ENCODE peak calls at places on chromosomes 7 and 10, in nine cellular contexts. One of them, this sample, is unnamed.

GRCh38 chr10:89342219-89342966 is 14.6 kb downstream of the IFIT3 start:
- DNase-seq in activated CD4-positive, CD25-positive, alpha-beta regulatory T cell: no peak
- DNase-seq in activated gamma-delta T cell treated with Interleukin-2 at 50 U/mL for 16 hours: no peak
- DNase-seq in cardiac muscle cell: peak
- DNase-seq in osteocyte: no peak
- DNase-seq in GM12892: no peak
- DNase-seq in EL: peak
- DNase-seq in pancreas: no peak
- DNase-seq in DMS53: no peak
- DNase-seq in this sample: no peak

GRCh38 chr7:112481337-112481736 is 546 bp downstream of the LSMEM1 start:
- DNase-seq in activated CD4-positive, CD25-positive, alpha-beta regulatory T cell: no peak
- DNase-seq in activated gamma-delta T cell treated with Interleukin-2 at 50 U/mL for 16 hours: no peak
- DNase-seq in cardiac muscle cell: no peak
- DNase-seq in osteocyte: no peak
- DNase-seq in GM12892: no peak
- DNase-seq in EL: peak
- DNase-seq in pancreas: no peak
- DNase-seq in DMS53: no peak
- DNase-seq in this sample: no peak

GRCh38 chr10:29734980-29735627 is 100.3 kb upstream of the SVIL start:
- DNase-seq in activated CD4-positive, CD25-positive, alpha-beta regulatory T cell: no peak
- DNase-seq in activated gamma-delta T cell treated with Interleukin-2 at 50 U/mL for 16 hours: peak
- DNase-seq in cardiac muscle cell: peak
- DNase-seq in osteocyte: peak
- DNase-seq in GM12892: peak
- DNase-seq in EL: peak
- DNase-seq in pancreas: peak
- DNase-seq in DMS53: peak
- DNase-seq in this sample: peak

GRCh38 chr7:140902305-140902953 is 22.3 kb downstream of the BRAF start:
- DNase-seq in activated CD4-positive, CD25-positive, alpha-beta regulatory T cell: no peak
- DNase-seq in activated gamma-delta T cell treated with Interleukin-2 at 50 U/mL for 16 hours: no peak
- DNase-seq in cardiac muscle cell: no peak
- DNase-seq in osteocyte: no peak
- DNase-seq in GM12892: no peak
- DNase-seq in EL: no peak
- DNase-seq in pancreas: no peak
- DNase-seq in DMS53: no peak
- DNase-seq in this sample: no peak

GRCh38 chr7:81789406-81790139 is 19.7 kb upstream of the HGF start:
- DNase-seq in activated CD4-positive, CD25-positive, alpha-beta regulatory T cell: no peak
- DNase-seq in activated gamma-delta T cell treated with Interleukin-2 at 50 U/mL for 16 hours: no peak
- DNase-seq in cardiac muscle cell: peak
- DNase-seq in osteocyte: no peak
- DNase-seq in GM12892: no peak
- DNase-seq in EL: no peak
- DNase-seq in pancreas: no peak
- DNase-seq in DMS53: no peak
- DNase-seq in this sample: no peak

GRCh38 chr10:44965651-44966097 is 6.1 kb downstream of the RASSF4 start:
- DNase-seq in activated CD4-positive, CD25-positive, alpha-beta regulatory T cell: no peak
- DNase-seq in activated gamma-delta T cell treated with Interleukin-2 at 50 U/mL for 16 hours: no peak
- DNase-seq in cardiac muscle cell: no peak
- DNase-seq in osteocyte: no peak
- DNase-seq in GM12892: no peak
- DNase-seq in EL: no peak
- DNase-seq in pancreas: no peak
- DNase-seq in DMS53: no peak
- DNase-seq in this sample: no peak

GRCh38 chr7:106205621-106206222 is 79.1 kb downstream of the NAMPT start:
- DNase-seq in activated CD4-positive, CD25-positive, alpha-beta regulatory T cell: no peak
- DNase-seq in activated gamma-delta T cell treated with Interleukin-2 at 50 U/mL for 16 hours: no peak
- DNase-seq in cardiac muscle cell: peak
- DNase-seq in osteocyte: no peak
- DNase-seq in GM12892: no peak
- DNase-seq in EL: peak
- DNase-seq in pancreas: no peak
- DNase-seq in DMS53: peak
- DNase-seq in this sample: no peak

GRCh38 chr7:561631-562393 is 42.2 kb upstream of the PDGFA start:
- DNase-seq in activated CD4-positive, CD25-positive, alpha-beta regulatory T cell: no peak
- DNase-seq in activated gamma-delta T cell treated with Interleukin-2 at 50 U/mL for 16 hours: no peak
- DNase-seq in cardiac muscle cell: no peak
- DNase-seq in osteocyte: no peak
- DNase-seq in GM12892: no peak
- DNase-seq in EL: no peak
- DNase-seq in pancreas: peak
- DNase-seq in DMS53: no peak
- DNase-seq in this sample: peak

GRCh38 chr7:130149575-130150139 is 55.5 kb downstream of the TMEM209 start:
- DNase-seq in activated CD4-positive, CD25-positive, alpha-beta regulatory T cell: no peak
- DNase-seq in activated gamma-delta T cell treated with Interleukin-2 at 50 U/mL for 16 hours: no peak
- DNase-seq in cardiac muscle cell: no peak
- DNase-seq in osteocyte: peak
- DNase-seq in GM12892: no peak
- DNase-seq in EL: no peak
- DNase-seq in pancreas: peak
- DNase-seq in DMS53: peak
- DNase-seq in this sample: peak

GRCh38 chr10:133022784-133023115 is 65.0 kb upstream of the ADGRA1 start:
- DNase-seq in activated CD4-positive, CD25-positive, alpha-beta regulatory T cell: no peak
- DNase-seq in activated gamma-delta T cell treated with Interleukin-2 at 50 U/mL for 16 hours: no peak
- DNase-seq in cardiac muscle cell: peak
- DNase-seq in osteocyte: no peak
- DNase-seq in GM12892: no peak
- DNase-seq in EL: no peak
- DNase-seq in pancreas: no peak
- DNase-seq in DMS53: no peak
- DNase-seq in this sample: no peak

GRCh38 chr7:18064242-18064838 is 36.7 kb upstream of the PRPS1L1 start:
- DNase-seq in activated CD4-positive, CD25-positive, alpha-beta regulatory T cell: no peak
- DNase-seq in activated gamma-delta T cell treated with Interleukin-2 at 50 U/mL for 16 hours: no peak
- DNase-seq in cardiac muscle cell: peak
- DNase-seq in osteocyte: no peak
- DNase-seq in GM12892: no peak
- DNase-seq in EL: peak
- DNase-seq in pancreas: no peak
- DNase-seq in DMS53: peak
- DNase-seq in this sample: no peak

GRCh38 chr7:28732037-28732869 is 225.9 kb downstream of the TRIL start:
- DNase-seq in activated CD4-positive, CD25-positive, alpha-beta regulatory T cell: no peak
- DNase-seq in activated gamma-delta T cell treated with Interleukin-2 at 50 U/mL for 16 hours: no peak
- DNase-seq in cardiac muscle cell: peak
- DNase-seq in osteocyte: peak
- DNase-seq in GM12892: no peak
- DNase-seq in EL: peak
- DNase-seq in pancreas: no peak
- DNase-seq in DMS53: peak
- DNase-seq in this sample: no peak

GRCh38 chr7:74480861-74481417 is 27.2 kb downstream of the GTF2IRD1 start:
- DNase-seq in activated CD4-positive, CD25-positive, alpha-beta regulatory T cell: no peak
- DNase-seq in activated gamma-delta T cell treated with Interleukin-2 at 50 U/mL for 16 hours: no peak
- DNase-seq in cardiac muscle cell: peak
- DNase-seq in osteocyte: peak
- DNase-seq in GM12892: no peak
- DNase-seq in EL: peak
- DNase-seq in pancreas: peak
- DNase-seq in DMS53: no peak
- DNase-seq in this sample: peak

GRCh38 chr7:76383089-76383944 is 24.5 kb upstream of the YWHAG start:
- DNase-seq in activated CD4-positive, CD25-positive, alpha-beta regulatory T cell: no peak
- DNase-seq in activated gamma-delta T cell treated with Interleukin-2 at 50 U/mL for 16 hours: no peak
- DNase-seq in cardiac muscle cell: peak
- DNase-seq in osteocyte: no peak
- DNase-seq in GM12892: no peak
- DNase-seq in EL: no peak
- DNase-seq in pancreas: no peak
- DNase-seq in DMS53: peak
- DNase-seq in this sample: no peak

GRCh38 chr7:82098410-82098809 is 328.6 kb upstream of the HGF start:
- DNase-seq in activated CD4-positive, CD25-positive, alpha-beta regulatory T cell: no peak
- DNase-seq in activated gamma-delta T cell treated with Interleukin-2 at 50 U/mL for 16 hours: no peak
- DNase-seq in cardiac muscle cell: no peak
- DNase-seq in osteocyte: no peak
- DNase-seq in GM12892: no peak
- DNase-seq in EL: no peak
- DNase-seq in pancreas: no peak
- DNase-seq in DMS53: peak
- DNase-seq in this sample: no peak

GRCh38 chr10:116978906-116979305 is 26.1 kb downstream of the SHTN1 start:
- DNase-seq in activated CD4-positive, CD25-positive, alpha-beta regulatory T cell: no peak
- DNase-seq in activated gamma-delta T cell treated with Interleukin-2 at 50 U/mL for 16 hours: no peak
- DNase-seq in cardiac muscle cell: no peak
- DNase-seq in osteocyte: no peak
- DNase-seq in GM12892: no peak
- DNase-seq in EL: no peak
- DNase-seq in pancreas: no peak
- DNase-seq in DMS53: no peak
- DNase-seq in this sample: no peak

GRCh38 chr7:134444198-134444960 is 14.5 kb downstream of the AKR1B1 start:
- DNase-seq in activated CD4-positive, CD25-positive, alpha-beta regulatory T cell: no peak
- DNase-seq in activated gamma-delta T cell treated with Interleukin-2 at 50 U/mL for 16 hours: no peak
- DNase-seq in cardiac muscle cell: no peak
- DNase-seq in osteocyte: peak
- DNase-seq in GM12892: no peak
- DNase-seq in EL: no peak
- DNase-seq in pancreas: no peak
- DNase-seq in DMS53: peak
- DNase-seq in this sample: no peak

GRCh38 chr7:83149466-83149865 is 13.2 kb downstream of the PCLO start:
- DNase-seq in activated CD4-positive, CD25-positive, alpha-beta regulatory T cell: no peak
- DNase-seq in activated gamma-delta T cell treated with Interleukin-2 at 50 U/mL for 16 hours: no peak
- DNase-seq in cardiac muscle cell: peak
- DNase-seq in osteocyte: no peak
- DNase-seq in GM12892: no peak
- DNase-seq in EL: no peak
- DNase-seq in pancreas: no peak
- DNase-seq in DMS53: no peak
- DNase-seq in this sample: no peak

GRCh38 chr7:20998309-20998708 is 211.6 kb upstream of the SP8 start:
- DNase-seq in activated CD4-positive, CD25-positive, alpha-beta regulatory T cell: no peak
- DNase-seq in activated gamma-delta T cell treated with Interleukin-2 at 50 U/mL for 16 hours: no peak
- DNase-seq in cardiac muscle cell: no peak
- DNase-seq in osteocyte: no peak
- DNase-seq in GM12892: no peak
- DNase-seq in EL: no peak
- DNase-seq in pancreas: no peak
- DNase-seq in DMS53: peak
- DNase-seq in this sample: no peak

GRCh38 chr7:50335795-50336754 is 31.6 kb downstream of the IKZF1 start:
- DNase-seq in activated CD4-positive, CD25-positive, alpha-beta regulatory T cell: peak
- DNase-seq in activated gamma-delta T cell treated with Interleukin-2 at 50 U/mL for 16 hours: peak
- DNase-seq in cardiac muscle cell: no peak
- DNase-seq in osteocyte: no peak
- DNase-seq in GM12892: no peak
- DNase-seq in EL: no peak
- DNase-seq in pancreas: no peak
- DNase-seq in DMS53: peak
- DNase-seq in this sample: no peak

GRCh38 chr7:92880212-92881090 is 44.1 kb upstream of the CDK6 start:
- DNase-seq in activated CD4-positive, CD25-positive, alpha-beta regulatory T cell: no peak
- DNase-seq in activated gamma-delta T cell treated with Interleukin-2 at 50 U/mL for 16 hours: no peak
- DNase-seq in cardiac muscle cell: peak
- DNase-seq in osteocyte: no peak
- DNase-seq in GM12892: no peak
- DNase-seq in EL: peak
- DNase-seq in pancreas: no peak
- DNase-seq in DMS53: peak
- DNase-seq in this sample: no peak